ENCODE peak calls at places on chromosomes 2 and 18, in four cellular contexts. D is WERI-Rb-1, A is left ventricle myocardium inferior, W is bronchial epithelial cell. U is an unnamed sample.

GRCh38 chr2:1518891-1519530 is 105.7 kb downstream of the TPO start:
- DNase-seq in D (no peak), W (no peak), A (peak), U (no peak)

GRCh38 chr2:128973566-128973965 is 654.9 kb upstream of the HS6ST1 start:
- DNase-seq in D (no peak), A (no peak), W (no peak), U (no peak)

GRCh38 chr2:239189711-239190131 is 211.1 kb downstream of the HDAC4 start:
- DNase-seq in A (peak), W (no peak), D (no peak), U (no peak)

GRCh38 chr2:30664761-30665358 is 142.4 kb downstream of the CAPN13 start:
- DNase-seq in W (peak), D (no peak), A (no peak), U (peak)

GRCh38 chr2:169523681-169524080 is 14.2 kb downstream of the KLHL41 start:
- DNase-seq in W (no peak), A (no peak), D (no peak), U (no peak)

GRCh38 chr18:8607776-8608682 is 1.2 kb upstream of the RAB12 start:
- DNase-seq in D (no peak), W (no peak), A (no peak), U (peak)

GRCh38 chr2:106596844-106597243 is 109.7 kb downstream of the CD8B2 start:
- DNase-seq in A (no peak), W (peak), D (no peak), U (no peak)

GRCh38 chr2:85516649-85517389 is 22.1 kb upstream of the MAT2A start:
- DNase-seq in W (peak), A (no peak), D (no peak), U (no peak)

GRCh38 chr2:10226032-10226724 is 76.5 kb upstream of the HPCAL1 start:
- DNase-seq in W (no peak), D (no peak), A (no peak), U (no peak)

GRCh38 chr2:171965661-171966060 is 34.1 kb upstream of the METAP1D start:
- DNase-seq in A (no peak), D (no peak), W (no peak), U (no peak)

GRCh38 chr2:118852605-118853128 is 5.2 kb upstream of the EN1 start:
- DNase-seq in W (no peak), D (no peak), A (no peak), U (no peak)

GRCh38 chr2:190666895-190667294 is 18.0 kb downstream of the NAB1 start:
- DNase-seq in D (no peak), W (no peak), A (no peak), U (no peak)

GRCh38 chr18:48031641-48032040 is 101.2 kb upstream of the SMAD2 start:
- DNase-seq in D (peak), A (no peak), W (no peak), U (no peak)

GRCh38 chr18:43648002-43648401 is 370.7 kb upstream of the SYT4 start:
- DNase-seq in D (no peak), A (no peak), W (no peak), U (no peak)

GRCh38 chr2:229342376-229342775 is 71.3 kb upstream of the PID1 start:
- DNase-seq in W (peak), D (peak), A (peak), U (peak)

GRCh38 chr2:197248623-197249022 is 62.0 kb downstream of the ANKRD44 start:
- DNase-seq in A (no peak), D (no peak), W (no peak), U (no peak)

GRCh38 chr2:203500951-203501350 is 34.1 kb downstream of the RAPH1 start:
- DNase-seq in D (no peak), A (no peak), W (no peak), U (no peak)

GRCh38 chr2:190205643-190206042 is 114.0 kb downstream of the HIBCH start:
- DNase-seq in D (no peak), W (no peak), A (no peak), U (no peak)

GRCh38 chr2:288002-288742 is at the start of gene ALKAL2:
- DNase-seq in A (no peak), D (no peak), W (no peak), U (no peak)

GRCh38 chr2:76613330-76613729 is 902.6 kb upstream of the GCFC2 start:
- DNase-seq in D (no peak), W (no peak), A (no peak), U (no peak)

GRCh38 chr2:99729104-99729503 is 239.3 kb upstream of the REV1 start:
- DNase-seq in D (no peak), W (no peak), A (no peak), U (no peak)

GRCh38 chr18:49055787-49056186 is 105.0 kb upstream of the SMAD7 start:
- DNase-seq in D (no peak), A (peak), W (peak), U (no peak)

GRCh38 chr2:119073213-119073612 is 85.3 kb downstream of the C1QL2 start:
- DNase-seq in D (no peak), W (no peak), A (no peak), U (no peak)

GRCh38 chr2:224579411-224579810 is 5.8 kb downstream of the CUL3 start:
- DNase-seq in A (no peak), D (no peak), W (peak), U (no peak)
- H3K4me3 ChIP-seq in A (no peak), D (no peak), W (no peak), U (no peak)

GRCh38 chr18:56696966-56697365 is 45.8 kb downstream of the WDR7 start:
- DNase-seq in W (peak), A (no peak), D (no peak), U (no peak)

GRCh38 chr18:56702946-56703345 is 51.8 kb downstream of the WDR7 start:
- DNase-seq in D (peak), W (peak), A (no peak), U (peak)
- TF ChIP-seq CTCF in D (peak), W (peak), A (peak), U (peak)

GRCh38 chr2:36387258-36387916 is 31.8 kb downstream of the CRIM1 start:
- DNase-seq in A (no peak), D (no peak), W (peak), U (no peak)

GRCh38 chr2:36388472-36388871 is 32.9 kb downstream of the CRIM1 start:
- DNase-seq in W (no peak), D (no peak), A (no peak), U (no peak)

GRCh38 chr2:36385603-36386002 is 30.0 kb downstream of the CRIM1 start:
- DNase-seq in A (no peak), D (no peak), W (no peak), U (no peak)

GRCh38 chr2:36392854-36393253 is 37.3 kb downstream of the CRIM1 start:
- DNase-seq in D (no peak), A (no peak), W (no peak), U (no peak)

GRCh38 chr2:36389081-36389480 is 33.5 kb downstream of the CRIM1 start:
- DNase-seq in W (no peak), A (no peak), D (no peak), U (no peak)
- H3K4me3 ChIP-seq in W (no peak), A (peak), D (no peak), U (no peak)

GRCh38 chr2:193581807-193582206 is 1387.1 kb upstream of the TMEFF2 start:
- DNase-seq in D (no peak), W (no peak), A (no peak), U (no peak)

GRCh38 chr2:193584001-193584400 is 1389.3 kb upstream of the TMEFF2 start:
- DNase-seq in W (peak), A (no peak), D (peak), U (no peak)

GRCh38 chr2:193580176-193580950 is 1385.6 kb upstream of the TMEFF2 start:
- DNase-seq in W (no peak), D (no peak), A (no peak), U (no peak)

GRCh38 chr2:193584522-193584938 is 1389.8 kb upstream of the TMEFF2 start:
- DNase-seq in A (no peak), D (peak), W (peak), U (peak)
- TF ChIP-seq CTCF in A (no peak), D (peak), W (peak), U (peak)

GRCh38 chr2:71665168-71666093 is 212.1 kb downstream of the DYSF start:
- DNase-seq in W (no peak), A (no peak), D (no peak), U (no peak)
- H3K4me3 ChIP-seq in W (no peak), A (no peak), D (no peak), U (no peak)

GRCh38 chr2:238134393-238134785 is 4.1 kb upstream of the KLHL30 start:
- DNase-seq in D (no peak), W (no peak), A (peak), U (no peak)

GRCh38 chr2:238135601-238136150 is 2.8 kb upstream of the KLHL30 start:
- DNase-seq in W (no peak), D (no peak), A (no peak), U (no peak)

GRCh38 chr2:238132463-238133450 is 5.7 kb upstream of the KLHL30 start:
- DNase-seq in A (peak), D (no peak), W (no peak), U (no peak)

GRCh38 chr2:238131761-238132462 is 6.6 kb upstream of the KLHL30 start:
- DNase-seq in D (no peak), A (peak), W (no peak), U (no peak)

DNA sequence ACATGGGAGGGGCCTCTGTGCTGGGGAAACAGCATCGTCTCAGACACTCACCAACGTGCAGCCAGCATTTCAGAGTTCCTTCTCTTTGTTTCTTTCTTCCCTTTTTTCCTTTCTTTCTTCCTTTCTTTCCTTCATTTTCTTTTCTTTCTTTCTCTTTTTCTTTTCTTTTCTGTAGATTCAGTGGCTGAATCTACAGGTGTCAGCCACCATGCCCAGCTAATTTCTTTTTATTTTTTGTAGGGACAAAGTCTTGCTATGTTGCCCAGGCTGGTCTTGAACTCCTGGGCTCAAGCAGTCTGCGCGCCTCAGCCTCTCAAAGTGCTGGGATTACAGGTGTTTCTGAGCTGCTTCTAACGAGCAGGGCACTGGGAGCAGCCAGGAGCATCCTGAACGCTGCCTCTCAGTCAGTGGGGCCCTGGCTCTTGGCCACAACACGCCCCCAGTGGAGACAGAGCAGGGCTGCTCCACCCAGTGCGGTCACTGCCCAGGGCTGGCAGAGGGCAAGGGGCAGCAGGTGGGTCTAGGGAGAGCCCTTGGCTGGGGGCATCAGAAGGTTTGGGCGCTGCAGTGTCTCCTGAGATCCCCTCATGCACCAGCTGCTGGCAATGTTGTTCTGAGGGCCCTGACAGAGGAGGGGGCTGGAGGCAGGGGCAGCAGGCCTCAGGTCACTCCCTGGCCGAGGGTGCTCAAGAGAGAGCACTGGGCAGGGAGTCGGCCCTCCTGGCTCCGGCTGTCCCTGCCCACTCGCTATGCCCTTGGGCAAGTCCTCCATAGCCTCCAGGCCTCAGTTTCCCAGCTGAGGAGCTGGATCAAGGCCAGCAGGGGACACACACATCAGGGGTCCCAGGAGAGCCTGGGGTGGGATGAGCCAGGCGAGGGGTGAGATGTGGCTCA is 4.7 kb upstream of the KLHL30 start:
- DNase-seq in W (no peak), D (no peak), A (peak), U (no peak)
- TF ChIP-seq CTCF in W (no peak), D (peak), A (no peak), U (peak)

DNA sequence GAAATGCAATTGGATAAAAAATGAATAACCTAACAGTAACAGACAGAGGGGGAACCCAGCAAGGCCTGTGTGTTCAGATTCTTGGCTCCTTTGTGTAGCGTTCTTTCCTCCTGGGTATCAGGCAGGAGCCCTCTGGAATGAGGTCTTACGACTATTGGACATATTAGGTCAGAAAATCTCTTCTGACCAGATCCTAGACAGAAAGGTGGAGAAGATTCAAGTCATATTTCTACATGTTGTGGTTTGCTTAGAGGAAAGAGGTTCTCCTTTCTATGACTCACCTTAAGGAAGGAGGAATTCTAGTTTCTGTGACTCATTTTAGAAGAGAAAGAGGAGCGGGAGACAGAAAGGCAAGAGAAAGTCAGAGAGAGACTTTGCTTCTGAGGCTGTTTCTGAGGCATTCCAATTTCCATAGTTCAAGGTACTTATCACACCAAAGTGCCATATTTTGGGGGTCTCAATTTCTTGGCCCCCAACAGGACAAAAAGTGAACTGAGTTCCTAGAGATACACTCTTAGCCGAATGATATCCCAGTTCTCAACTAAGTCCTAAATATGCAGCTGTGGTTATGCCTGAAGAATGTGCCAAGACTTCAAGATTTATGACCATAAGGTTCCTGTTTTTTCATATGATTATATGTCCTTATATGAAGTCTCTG is 618.6 kb downstream of the ZEB2 start:
- DNase-seq in D (no peak), A (no peak), W (peak), U (peak)
- H3K4me3 ChIP-seq in D (no peak), A (no peak), W (no peak), U (no peak)

DNA sequence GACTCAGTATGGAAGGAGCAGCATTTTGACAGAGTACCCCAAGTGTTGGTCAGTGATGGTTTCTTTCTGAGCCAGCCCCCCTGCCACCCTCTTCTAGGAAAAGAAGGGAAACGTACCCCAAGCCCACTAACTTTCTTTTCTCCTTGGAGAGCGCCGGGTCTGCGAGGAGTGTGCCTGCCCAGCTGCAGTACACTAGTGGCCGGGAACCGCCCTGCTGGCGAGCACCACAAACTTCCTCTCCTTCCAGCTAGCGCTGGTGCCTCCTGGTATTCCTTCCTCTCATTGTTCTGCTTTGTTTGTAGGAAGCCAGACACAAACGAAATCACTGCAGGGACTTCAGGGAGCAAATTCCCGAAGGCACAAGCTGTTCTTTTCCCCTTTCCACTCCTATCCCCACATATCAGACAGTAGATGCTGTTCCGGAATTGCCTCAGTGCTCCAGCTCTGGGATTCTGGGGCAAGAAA is 1.8 kb downstream of the CCDC85A start:
- DNase-seq in A (peak), D (peak), W (no peak), U (no peak)
- TF ChIP-seq CTCF in A (peak), D (peak), W (no peak), U (peak)

U was measured in epithelial cell of proximal tubule.